ENCODE peak calls at places on chromosomes 11 and 22, in ten cellular contexts. W is MM.1S; S is dorsolateral prefrontal cortex; V is sigmoid colon; G is right atrium auricular region; Z is psoas muscle; P is Karpas-422; E is uterus; C is cardiac muscle cell; N is CD8-positive, alpha-beta T cell. X is an unnamed sample.

GRCh38 chr11:45105233-45105992 is 41.0 kb upstream of the PRDM11 start:
- DNase-seq in E (peak; percentile 69), S (peak; percentile 65), V (peak; percentile 89), G (peak; percentile 81), P (peak; percentile 83), W (peak; percentile 57), N (peak; percentile 65), Z (peak; percentile 90), C (peak; percentile 86), X (peak; percentile 50)

GRCh38 chr22:32850157-32850556 is 48.7 kb downstream of the TIMP3 start:
- DNase-seq in C (no peak), P (peak; percentile 34), N (no peak), V (no peak), W (no peak), Z (no peak), G (no peak), S (no peak), E (no peak), X (no peak)

GRCh38 chr11:23723861-23724260 is 773.0 kb upstream of the LUZP2 start:
- DNase-seq in W (peak; percentile 85), Z (no peak), S (no peak), C (no peak), E (no peak), P (no peak), V (no peak), N (no peak), G (no peak), X (no peak)

GRCh38 chr11:46012185-46012584 is 89.7 kb downstream of the LARGE2 start:
- DNase-seq in Z (no peak), C (no peak), S (no peak), V (no peak), N (no peak), E (no peak), G (no peak), W (no peak), P (no peak), X (no peak)

GRCh38 chr11:94276943-94277342 is 27.4 kb upstream of the IZUMO1R start:
- DNase-seq in E (no peak), P (no peak), V (no peak), S (no peak), N (no peak), C (no peak), W (no peak), Z (no peak), G (no peak), X (no peak)

GRCh38 chr11:59193741-59194140 is 19.0 kb downstream of the MPEG1 start:
- DNase-seq in E (no peak), N (no peak), C (no peak), G (no peak), Z (no peak), P (no peak), V (no peak), W (no peak), S (no peak), X (no peak)

GRCh38 chr11:43542734-43543133 is 137.8 kb upstream of the HSD17B12 start:
- DNase-seq in S (no peak), N (no peak), W (no peak), P (no peak), V (no peak), E (no peak), G (no peak), Z (no peak), C (no peak), X (no peak)

GRCh38 chr11:27281740-27282139 is 81.3 kb downstream of the CCDC34 start:
- DNase-seq in C (no peak), E (no peak), Z (no peak), W (no peak), G (no peak), N (no peak), V (no peak), S (no peak), P (no peak), X (no peak)

GRCh38 chr22:50194037-50194809 is 6.6 kb upstream of the SELENOO start:
- DNase-seq in P (no peak), G (no peak), V (no peak), S (no peak), Z (no peak), C (no peak), W (no peak), E (no peak), N (no peak), X (no peak)
- H3K4me3 ChIP-seq in P (no peak overlapping the region), G (no peak overlapping the region), V (no peak overlapping the region), S (no peak overlapping the region), Z (no peak overlapping the region), C (no peak overlapping the region), W (no peak overlapping the region), E (no peak overlapping the region), N (no peak overlapping the region), X (no peak overlapping the region)

GRCh38 chr11:66067640-66068039 is 2.4 kb upstream of the PACS1 start:
- DNase-seq in P (no peak), N (no peak), Z (no peak), S (no peak), G (no peak), W (no peak), V (no peak), C (no peak), E (no peak), X (no peak)
- H3K27ac ChIP-seq in P (no peak overlapping the region), N (no peak overlapping the region), Z (peak overlapping the region; percentile 90), S (no peak overlapping the region), G (peak overlapping the region; percentile 99), W (peak overlapping the region; percentile 95), V (peak overlapping the region; percentile 88), C (peak overlapping the region; percentile 94), E (peak overlapping the region; percentile 86), X (no peak overlapping the region)

DNA sequence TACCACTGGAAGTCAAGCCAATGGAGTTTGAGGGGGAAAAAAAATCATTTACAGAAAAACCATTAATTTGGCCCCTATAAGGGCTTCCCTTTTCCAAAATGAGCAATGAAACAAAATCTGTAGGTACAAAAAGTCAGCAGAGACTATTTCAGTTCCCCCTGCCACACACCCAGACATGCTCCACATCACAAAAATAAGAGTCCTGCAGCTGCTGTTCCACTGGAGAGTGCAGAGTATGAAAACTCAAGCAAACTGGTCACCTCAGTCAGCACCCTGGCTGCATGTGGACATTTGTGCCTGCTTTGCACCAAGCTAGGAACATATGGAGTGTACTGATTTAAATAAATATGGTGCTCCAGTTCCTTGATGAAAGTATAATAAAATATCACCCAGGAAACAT is 15.1 kb downstream of the POU2AF1 start:
- DNase-seq in N (no peak), G (no peak), V (no peak), E (no peak), Z (no peak), W (no peak), S (no peak), C (no peak), P (no peak), X (no peak)
- H3K4me3 ChIP-seq in N (no peak overlapping the region), G (no peak overlapping the region), V (no peak overlapping the region), E (no peak overlapping the region), Z (no peak overlapping the region), W (no peak overlapping the region), S (no peak overlapping the region), C (no peak overlapping the region), P (no peak overlapping the region), X (no peak overlapping the region)

GRCh38 chr11:2463766-2464277 is 19.0 kb downstream of the KCNQ1 start:
- DNase-seq in W (no peak), G (peak; percentile 62), C (no peak), N (no peak), P (no peak), Z (no peak), E (no peak), V (no peak), S (no peak), X (no peak)

GRCh38 chr11:2461253-2462091 is 16.7 kb downstream of the KCNQ1 start:
- DNase-seq in Z (no peak), V (no peak), G (no peak), S (no peak), W (no peak), E (no peak), C (no peak), N (no peak), P (no peak), X (no peak)

GRCh38 chr11:2460540-2461252 is 15.9 kb downstream of the KCNQ1 start:
- DNase-seq in W (peak; percentile 74), E (no peak), V (peak; percentile 57), N (no peak), S (no peak), Z (no peak), P (no peak), G (no peak), C (no peak), X (no peak)

GRCh38 chr11:2462986-2463765 is 18.4 kb downstream of the KCNQ1 start:
- DNase-seq in C (no peak), N (no peak), S (no peak), W (no peak), Z (no peak), P (no peak), E (no peak), V (peak; percentile 59), G (peak; percentile 67), X (no peak)

DNA sequence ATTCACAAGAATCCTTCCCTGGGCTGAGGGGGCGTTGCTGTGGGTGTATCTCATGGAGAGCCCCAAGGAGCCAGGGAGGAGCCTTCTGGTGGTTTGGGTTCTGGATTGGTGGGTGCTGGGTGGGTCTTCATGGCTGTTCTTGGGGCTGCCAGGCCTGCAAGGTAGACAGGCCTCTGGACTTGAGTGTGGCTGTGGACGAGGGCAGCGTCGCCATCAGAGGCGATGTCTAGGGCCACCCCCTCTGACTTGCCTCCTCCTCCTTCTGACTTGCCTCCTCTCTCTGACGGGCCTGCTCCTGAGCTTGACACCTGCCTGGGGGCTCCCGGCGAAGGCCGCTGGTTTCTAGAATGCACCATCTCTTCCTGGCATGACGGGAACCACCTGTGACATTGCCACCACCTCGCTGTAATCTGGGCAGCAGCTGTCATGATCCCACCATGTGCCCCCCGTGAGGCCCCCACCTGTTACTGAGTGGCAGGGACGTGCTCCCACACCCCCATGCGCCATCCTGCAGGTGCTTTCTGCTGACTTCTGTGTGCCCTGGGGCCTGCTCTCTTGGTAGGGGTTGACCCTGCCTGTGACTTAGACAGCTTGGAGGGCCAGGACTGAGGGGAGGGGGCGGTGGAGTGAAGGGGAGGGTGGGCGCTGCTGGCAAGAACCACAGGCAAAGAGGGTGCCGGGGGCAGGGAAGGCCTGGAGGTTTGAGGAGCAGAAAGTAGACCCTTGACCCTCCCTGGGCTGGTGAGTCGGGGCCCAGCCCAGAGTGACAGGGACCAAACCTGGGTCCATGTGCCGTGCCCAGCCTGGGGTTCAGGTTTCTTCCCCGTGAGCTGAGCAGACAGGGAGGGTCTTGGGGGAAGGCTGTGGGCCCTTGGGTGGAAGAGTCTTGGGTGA is 17.5 kb downstream of the KCNQ1 start:
- DNase-seq in G (peak; percentile 43), C (no peak), V (no peak), Z (no peak), E (no peak), W (no peak), P (no peak), S (no peak), N (no peak), X (no peak)
- H3K27ac ChIP-seq in G (peak overlapping the region; percentile 96), C (peak overlapping the region; percentile 84), V (no peak overlapping the region), Z (no peak overlapping the region), E (no peak overlapping the region), W (no peak overlapping the region), P (no peak overlapping the region), S (no peak overlapping the region), N (no peak overlapping the region), X (no peak overlapping the region)

GRCh38 chr11:57713849-57714248 is 1.5 kb downstream of the TMX2 start:
- DNase-seq in W (no peak), Z (no peak), N (no peak), E (no peak), G (no peak), S (no peak), V (no peak), P (no peak), C (no peak), X (no peak)
- H3K4me3 ChIP-seq in W (peak overlapping the region; percentile 95), Z (peak overlapping the region; percentile 93), N (peak overlapping the region; percentile 87), E (no peak overlapping the region), G (peak overlapping the region; percentile 92), S (peak overlapping the region; percentile 99), V (peak overlapping the region; percentile 96), P (peak overlapping the region; percentile 89), C (peak overlapping the region; percentile 68), X (peak overlapping the region; percentile 99)

GRCh38 chr22:44445731-44446130 is 52.3 kb downstream of the RTL6 start:
- DNase-seq in E (no peak), W (no peak), Z (no peak), N (no peak), G (no peak), S (no peak), P (no peak), C (no peak), V (peak; percentile 32), X (no peak)
- H3K27ac ChIP-seq in E (no peak overlapping the region), W (no peak overlapping the region), Z (no peak overlapping the region), N (no peak overlapping the region), G (no peak overlapping the region), S (no peak overlapping the region), P (no peak overlapping the region), C (no peak overlapping the region), V (no peak overlapping the region), X (no peak overlapping the region)

X was measured in CD4-positive, CD25-positive, alpha-beta regulatory T cell.